ENCODE peak calls at places on chromosomes 3 and 15, in seven cellular contexts. One of them, this sample, is unnamed.

GRCh38 chr15:51759557-51760070 is 8.2 kb downstream of the TMOD2 start:
- DNase-seq in brain microvascular endothelial cell: peak; percentile 91
- DNase-seq in heart left ventricle: peak; percentile 60
- DNase-seq in thyroid gland: peak; percentile 78
- DNase-seq in RWPE1: no peak
- DNase-seq in MM.1S: no peak
- DNase-seq in lower lobe of right lung: peak; percentile 62
- DNase-seq in this sample: peak; percentile 65

GRCh38 chr15:62472616-62473299 is 307.7 kb upstream of the C2CD4B start:
- DNase-seq in RWPE1: no peak
- DNase-seq in lower lobe of right lung: no peak
- DNase-seq in brain microvascular endothelial cell: no peak
- DNase-seq in thyroid gland: no peak
- DNase-seq in MM.1S: no peak
- DNase-seq in heart left ventricle: peak; percentile 53
- DNase-seq in this sample: no peak

GRCh38 chr3:196757876-196758739 is 18.5 kb downstream of the PAK2 start:
- DNase-seq in lower lobe of right lung: no peak
- DNase-seq in RWPE1: no peak
- DNase-seq in MM.1S: no peak
- DNase-seq in heart left ventricle: no peak
- DNase-seq in thyroid gland: no peak
- DNase-seq in brain microvascular endothelial cell: peak; percentile 81
- DNase-seq in this sample: no peak

GRCh38 chr3:79846148-79846933 is 78.5 kb upstream of the ROBO1 start:
- DNase-seq in RWPE1: no peak
- DNase-seq in thyroid gland: no peak
- DNase-seq in lower lobe of right lung: no peak
- DNase-seq in brain microvascular endothelial cell: no peak
- DNase-seq in MM.1S: no peak
- DNase-seq in heart left ventricle: no peak
- DNase-seq in this sample: no peak

GRCh38 chr3:149783576-149783975 is 8.8 kb downstream of the ANKUB1 start:
- DNase-seq in MM.1S: no peak
- DNase-seq in lower lobe of right lung: no peak
- DNase-seq in heart left ventricle: no peak
- DNase-seq in RWPE1: peak; percentile 82
- DNase-seq in thyroid gland: no peak
- DNase-seq in brain microvascular endothelial cell: no peak
- DNase-seq in this sample: no peak

GRCh38 chr3:105502333-105502732 is 135.6 kb downstream of the ALCAM start:
- DNase-seq in lower lobe of right lung: no peak
- DNase-seq in MM.1S: no peak
- DNase-seq in RWPE1: no peak
- DNase-seq in brain microvascular endothelial cell: no peak
- DNase-seq in heart left ventricle: no peak
- DNase-seq in thyroid gland: no peak
- DNase-seq in this sample: no peak

GRCh38 chr15:71465109-71465508 is 345.2 kb upstream of the NR2E3 start:
- DNase-seq in RWPE1: no peak
- DNase-seq in thyroid gland: no peak
- DNase-seq in MM.1S: no peak
- DNase-seq in lower lobe of right lung: no peak
- DNase-seq in brain microvascular endothelial cell: no peak
- DNase-seq in heart left ventricle: no peak
- DNase-seq in this sample: no peak

GRCh38 chr15:62607643-62608042 is 434.9 kb upstream of the TPM1 start:
- DNase-seq in lower lobe of right lung: no peak
- DNase-seq in heart left ventricle: no peak
- DNase-seq in brain microvascular endothelial cell: peak; percentile 43
- DNase-seq in MM.1S: no peak
- DNase-seq in RWPE1: peak; percentile 51
- DNase-seq in thyroid gland: no peak
- DNase-seq in this sample: no peak

GRCh38 chr3:127403795-127404194 is 115.9 kb upstream of the PRR20G start:
- DNase-seq in heart left ventricle: no peak
- DNase-seq in brain microvascular endothelial cell: no peak
- DNase-seq in MM.1S: no peak
- DNase-seq in thyroid gland: no peak
- DNase-seq in lower lobe of right lung: no peak
- DNase-seq in RWPE1: no peak
- DNase-seq in this sample: no peak

GRCh38 chr3:175807175-175807574 is 948.0 kb downstream of the NAALADL2 start:
- DNase-seq in thyroid gland: no peak
- DNase-seq in RWPE1: no peak
- DNase-seq in lower lobe of right lung: no peak
- DNase-seq in MM.1S: no peak
- DNase-seq in heart left ventricle: no peak
- DNase-seq in brain microvascular endothelial cell: no peak
- DNase-seq in this sample: no peak

GRCh38 chr15:99729920-99730319 is 3.3 kb downstream of the LYSMD4 start:
- DNase-seq in MM.1S: peak; percentile 19
- DNase-seq in thyroid gland: no peak
- DNase-seq in heart left ventricle: peak; percentile 62
- DNase-seq in RWPE1: peak; percentile 25
- DNase-seq in brain microvascular endothelial cell: peak; percentile 28
- DNase-seq in lower lobe of right lung: no peak
- DNase-seq in this sample: peak; percentile 22

GRCh38 chr15:93212578-93212977 is 123.6 kb upstream of the RGMA start:
- DNase-seq in RWPE1: no peak
- DNase-seq in MM.1S: no peak
- DNase-seq in brain microvascular endothelial cell: no peak
- DNase-seq in thyroid gland: no peak
- DNase-seq in lower lobe of right lung: no peak
- DNase-seq in heart left ventricle: no peak
- DNase-seq in this sample: no peak

GRCh38 chr3:5332270-5332956 is 144.9 kb downstream of the EDEM1 start:
- DNase-seq in RWPE1: no peak
- DNase-seq in brain microvascular endothelial cell: no peak
- DNase-seq in thyroid gland: no peak
- DNase-seq in MM.1S: no peak
- DNase-seq in heart left ventricle: no peak
- DNase-seq in lower lobe of right lung: no peak
- DNase-seq in this sample: no peak

GRCh38 chr15:48974865-48975264 is 11.1 kb upstream of the SHC4 start:
- DNase-seq in RWPE1: no peak
- DNase-seq in lower lobe of right lung: no peak
- DNase-seq in heart left ventricle: no peak
- DNase-seq in thyroid gland: no peak
- DNase-seq in MM.1S: no peak
- DNase-seq in brain microvascular endothelial cell: no peak
- DNase-seq in this sample: no peak

GRCh38 chr3:126469479-126469878 is 6.2 kb downstream of the ZXDC start:
- DNase-seq in RWPE1: no peak
- DNase-seq in lower lobe of right lung: peak; percentile 71
- DNase-seq in thyroid gland: peak; percentile 30
- DNase-seq in brain microvascular endothelial cell: no peak
- DNase-seq in MM.1S: no peak
- DNase-seq in heart left ventricle: no peak
- DNase-seq in this sample: peak; percentile 9

GRCh38 chr3:150515210-150515609 is 31.1 kb downstream of the SERP1 start:
- DNase-seq in MM.1S: no peak
- DNase-seq in lower lobe of right lung: no peak
- DNase-seq in heart left ventricle: no peak
- DNase-seq in brain microvascular endothelial cell: no peak
- DNase-seq in thyroid gland: no peak
- DNase-seq in RWPE1: no peak
- DNase-seq in this sample: no peak

GRCh38 chr3:123385072-123385471 is 63.8 kb downstream of the ADCY5 start:
- DNase-seq in RWPE1: no peak
- DNase-seq in brain microvascular endothelial cell: peak; percentile 9
- DNase-seq in MM.1S: no peak
- DNase-seq in heart left ventricle: peak; percentile 73
- DNase-seq in lower lobe of right lung: no peak
- DNase-seq in thyroid gland: no peak
- DNase-seq in this sample: no peak

GRCh38 chr3:123385499-123385898 is 63.4 kb downstream of the ADCY5 start:
- DNase-seq in brain microvascular endothelial cell: no peak
- DNase-seq in lower lobe of right lung: no peak
- DNase-seq in RWPE1: no peak
- DNase-seq in heart left ventricle: no peak
- DNase-seq in thyroid gland: no peak
- DNase-seq in MM.1S: no peak
- DNase-seq in this sample: no peak

GRCh38 chr3:123386477-123387040 is 62.3 kb downstream of the ADCY5 start:
- DNase-seq in heart left ventricle: no peak
- DNase-seq in brain microvascular endothelial cell: no peak
- DNase-seq in MM.1S: no peak
- DNase-seq in RWPE1: no peak
- DNase-seq in lower lobe of right lung: no peak
- DNase-seq in thyroid gland: no peak
- DNase-seq in this sample: no peak

GRCh38 chr3:123384256-123384655 is 64.6 kb downstream of the ADCY5 start:
- DNase-seq in RWPE1: no peak
- DNase-seq in lower lobe of right lung: no peak
- DNase-seq in MM.1S: no peak
- DNase-seq in heart left ventricle: no peak
- DNase-seq in thyroid gland: no peak
- DNase-seq in brain microvascular endothelial cell: no peak
- DNase-seq in this sample: no peak

DNA sequence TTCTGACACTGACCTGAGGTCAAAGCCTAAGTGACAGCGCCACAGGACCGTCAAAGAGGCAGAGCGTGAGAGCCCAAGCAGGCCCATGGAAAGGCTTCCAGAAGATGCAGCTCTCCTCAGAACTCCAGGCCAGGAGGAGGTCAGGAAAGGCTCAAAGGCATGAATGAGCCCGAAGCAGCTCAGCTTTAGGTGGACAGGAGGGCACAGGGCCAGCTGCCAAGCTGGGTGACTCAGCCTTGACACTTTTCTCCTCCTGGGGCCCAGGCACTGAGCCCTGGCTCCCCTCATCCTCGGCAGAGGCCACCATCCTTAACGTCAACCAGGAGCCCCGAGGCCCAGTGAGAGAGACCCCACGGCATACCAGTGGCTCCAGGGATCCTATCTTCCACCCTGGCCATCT is 62.9 kb downstream of the ADCY5 start:
- DNase-seq in thyroid gland: peak; percentile 55
- DNase-seq in RWPE1: no peak
- DNase-seq in MM.1S: no peak
- DNase-seq in lower lobe of right lung: no peak
- DNase-seq in heart left ventricle: no peak
- DNase-seq in brain microvascular endothelial cell: no peak
- DNase-seq in this sample: peak; percentile 59
- H3K27ac ChIP-seq in thyroid gland: no peak overlapping the region
- H3K27ac ChIP-seq in RWPE1: no peak overlapping the region
- H3K27ac ChIP-seq in MM.1S: no peak overlapping the region
- H3K27ac ChIP-seq in lower lobe of right lung: no peak overlapping the region
- H3K27ac ChIP-seq in heart left ventricle: peak overlapping the region; percentile 72
- H3K27ac ChIP-seq in brain microvascular endothelial cell: no peak overlapping the region
- H3K27ac ChIP-seq in this sample: peak overlapping the region; percentile 25

GRCh38 chr3:172560026-172560425 is 36.8 kb upstream of the TNFSF10 start:
- DNase-seq in MM.1S: no peak
- DNase-seq in thyroid gland: no peak
- DNase-seq in brain microvascular endothelial cell: no peak
- DNase-seq in RWPE1: peak; percentile 45
- DNase-seq in lower lobe of right lung: no peak
- DNase-seq in heart left ventricle: no peak
- DNase-seq in this sample: no peak

GRCh38 chr3:172561894-172562664 is 38.8 kb upstream of the TNFSF10 start:
- DNase-seq in thyroid gland: no peak
- DNase-seq in MM.1S: no peak
- DNase-seq in heart left ventricle: no peak
- DNase-seq in brain microvascular endothelial cell: no peak
- DNase-seq in RWPE1: no peak
- DNase-seq in lower lobe of right lung: no peak
- DNase-seq in this sample: no peak

GRCh38 chr3:172553526-172554252 is 30.5 kb upstream of the TNFSF10 start:
- DNase-seq in MM.1S: no peak
- DNase-seq in lower lobe of right lung: no peak
- DNase-seq in heart left ventricle: no peak
- DNase-seq in thyroid gland: no peak
- DNase-seq in RWPE1: no peak
- DNase-seq in brain microvascular endothelial cell: no peak
- DNase-seq in this sample: no peak

GRCh38 chr3:172559029-172559428 is 35.8 kb upstream of the TNFSF10 start:
- DNase-seq in RWPE1: no peak
- DNase-seq in heart left ventricle: no peak
- DNase-seq in MM.1S: no peak
- DNase-seq in brain microvascular endothelial cell: no peak
- DNase-seq in lower lobe of right lung: no peak
- DNase-seq in thyroid gland: no peak
- DNase-seq in this sample: no peak

GRCh38 chr3:172557515-172558220 is 34.4 kb upstream of the TNFSF10 start:
- DNase-seq in RWPE1: peak; percentile 38
- DNase-seq in MM.1S: no peak
- DNase-seq in heart left ventricle: no peak
- DNase-seq in brain microvascular endothelial cell: no peak
- DNase-seq in lower lobe of right lung: no peak
- DNase-seq in thyroid gland: no peak
- DNase-seq in this sample: no peak
- H3K27ac ChIP-seq in RWPE1: peak overlapping the region; percentile 54
- H3K27ac ChIP-seq in MM.1S: no peak overlapping the region
- H3K27ac ChIP-seq in heart left ventricle: peak overlapping the region; percentile 69
- H3K27ac ChIP-seq in brain microvascular endothelial cell: no peak overlapping the region
- H3K27ac ChIP-seq in lower lobe of right lung: peak overlapping the region; percentile 57
- H3K27ac ChIP-seq in thyroid gland: no peak overlapping the region
- H3K27ac ChIP-seq in this sample: peak overlapping the region; percentile 13

GRCh38 chr15:76342046-76342381 is 5.4 kb downstream of the ISL2 start:
- DNase-seq in MM.1S: no peak
- DNase-seq in thyroid gland: no peak
- DNase-seq in lower lobe of right lung: no peak
- DNase-seq in brain microvascular endothelial cell: no peak
- DNase-seq in heart left ventricle: no peak
- DNase-seq in RWPE1: no peak
- DNase-seq in this sample: no peak

GRCh38 chr15:76340198-76340801 is 3.7 kb downstream of the ISL2 start:
- DNase-seq in MM.1S: peak; percentile 23
- DNase-seq in RWPE1: no peak
- DNase-seq in lower lobe of right lung: peak; percentile 52
- DNase-seq in thyroid gland: no peak
- DNase-seq in brain microvascular endothelial cell: no peak
- DNase-seq in heart left ventricle: no peak
- DNase-seq in this sample: no peak

GRCh38 chr15:76342382-76343201 is 6.0 kb downstream of the ISL2 start:
- DNase-seq in thyroid gland: no peak
- DNase-seq in brain microvascular endothelial cell: no peak
- DNase-seq in heart left ventricle: no peak
- DNase-seq in lower lobe of right lung: no peak
- DNase-seq in MM.1S: no peak
- DNase-seq in RWPE1: no peak
- DNase-seq in this sample: no peak

GRCh38 chr15:76340802-76341365 is 4.3 kb downstream of the ISL2 start:
- DNase-seq in RWPE1: no peak
- DNase-seq in lower lobe of right lung: peak; percentile 53
- DNase-seq in MM.1S: peak; percentile 43
- DNase-seq in thyroid gland: no peak
- DNase-seq in brain microvascular endothelial cell: no peak
- DNase-seq in heart left ventricle: no peak
- DNase-seq in this sample: peak; percentile 49

GRCh38 chr15:76341366-76342045 is 4.9 kb downstream of the ISL2 start:
- DNase-seq in RWPE1: no peak
- DNase-seq in thyroid gland: peak; percentile 29
- DNase-seq in MM.1S: no peak
- DNase-seq in lower lobe of right lung: no peak
- DNase-seq in heart left ventricle: no peak
- DNase-seq in brain microvascular endothelial cell: no peak
- DNase-seq in this sample: peak; percentile 24
- H3K27ac ChIP-seq in RWPE1: no peak overlapping the region
- H3K27ac ChIP-seq in thyroid gland: no peak overlapping the region
- H3K27ac ChIP-seq in MM.1S: no peak overlapping the region
- H3K27ac ChIP-seq in lower lobe of right lung: no peak overlapping the region
- H3K27ac ChIP-seq in heart left ventricle: no peak overlapping the region
- H3K27ac ChIP-seq in brain microvascular endothelial cell: no peak overlapping the region
- H3K27ac ChIP-seq in this sample: no peak overlapping the region

GRCh38 chr3:157472648-157473047 is 30.6 kb downstream of the VEPH1 start:
- DNase-seq in heart left ventricle: no peak
- DNase-seq in brain microvascular endothelial cell: no peak
- DNase-seq in MM.1S: no peak
- DNase-seq in lower lobe of right lung: no peak
- DNase-seq in thyroid gland: no peak
- DNase-seq in RWPE1: no peak
- DNase-seq in this sample: no peak
- H3K27ac ChIP-seq in heart left ventricle: no peak overlapping the region
- H3K27ac ChIP-seq in brain microvascular endothelial cell: no peak overlapping the region
- H3K27ac ChIP-seq in MM.1S: no peak overlapping the region
- H3K27ac ChIP-seq in lower lobe of right lung: no peak overlapping the region
- H3K27ac ChIP-seq in thyroid gland: no peak overlapping the region
- H3K27ac ChIP-seq in RWPE1: no peak overlapping the region
- H3K27ac ChIP-seq in this sample: no peak overlapping the region